ENCODE peak calls at places on chromosomes 7 and 10, in four cellular contexts. T is RWPE2, R is fibroblast of the conjunctiva, L is KBM-7. V is an unnamed sample.

GRCh38 chr7:80372415-80372814 is 139.4 kb downstream of the GNAT3 start:
- DNase-seq in T (no peak), R (no peak), L (no peak), V (peak)

GRCh38 chr10:89129850-89130396 is 77.2 kb downstream of the CH25H start:
- DNase-seq in T (no peak), R (peak), L (peak), V (peak)

GRCh38 chr10:112689327-112689726 is 242.3 kb downstream of the VTI1A start:
- DNase-seq in T (no peak), R (no peak), L (peak), V (no peak)

GRCh38 chr7:133819695-133820094 is 307.4 kb upstream of the LRGUK start:
- DNase-seq in T (no peak), R (no peak), L (no peak), V (no peak)

GRCh38 chr10:57336339-57336738 is 931.4 kb downstream of the IPMK start:
- DNase-seq in T (no peak), R (no peak), L (no peak), V (no peak)

GRCh38 chr10:43879742-43880141 is 231.1 kb upstream of the ZNF32 start:
- DNase-seq in T (no peak), R (no peak), L (no peak), V (no peak)

GRCh38 chr7:108143658-108144420 is 13.7 kb upstream of the LAMB4 start:
- DNase-seq in T (no peak), R (no peak), L (no peak), V (no peak)

GRCh38 chr7:97317575-97317974 is 200.1 kb downstream of the SDHAF3 start:
- DNase-seq in T (no peak), R (no peak), L (no peak), V (no peak)

GRCh38 chr10:22437620-22438588 is 92.6 kb downstream of the SPAG6 start:
- DNase-seq in T (no peak), R (no peak), L (no peak), V (no peak)

GRCh38 chr10:28125701-28126100 is 126.8 kb upstream of the ODAD2 start:
- DNase-seq in T (no peak), R (peak), L (no peak), V (peak)

GRCh38 chr10:51301644-51302043 is 227.4 kb downstream of the PRKG1 start:
- DNase-seq in T (no peak), R (no peak), L (no peak), V (peak)

GRCh38 chr7:40579401-40579800 is 444.6 kb downstream of the SUGCT start:
- DNase-seq in T (no peak), R (no peak), L (no peak), V (peak)

GRCh38 chr7:126606331-126606730 is 646.4 kb downstream of the GRM8 start:
- DNase-seq in T (no peak), R (no peak), L (no peak), V (no peak)

GRCh38 chr10:101140950-101141621 is 10.0 kb downstream of the TLX1 start:
- DNase-seq in T (no peak), R (no peak), L (no peak), V (no peak)

GRCh38 chr7:30598121-30598876 is 3.6 kb downstream of the GARS1 start:
- DNase-seq in T (no peak), R (no peak), L (no peak), V (no peak)

GRCh38 chr10:44806895-44807294 is 104.2 kb upstream of the TMEM72 start:
- DNase-seq in T (no peak), R (no peak), L (no peak), V (no peak)

GRCh38 chr10:132786529-132787252 is 744 bp upstream of the NKX6-2 start:
- DNase-seq in T (no peak), R (no peak), L (no peak), V (no peak)

GRCh38 chr10:33314788-33315561 is 19.5 kb downstream of the NRP1 start:
- DNase-seq in T (no peak), R (no peak), L (no peak), V (no peak)